ENCODE peak calls at places on chromosomes 4 and X, in six cellular contexts. C, L, Q, V, R and J are unnamed samples.

GRCh38 chrX:129782706-129783105 is 3.0 kb downstream of the SASH3 start:
- DNase-seq in C (no peak), L (no peak), Q (no peak), V (no peak), R (no peak), J (no peak)

GRCh38 chr4:24560770-24561415 is 23.5 kb downstream of the DHX15 start:
- DNase-seq in C (no peak), L (peak; percentile 68), Q (no peak), V (no peak), R (peak; percentile 61), J (no peak)

GRCh38 chr4:82031386-82031785 is 342.4 kb downstream of the HNRNPD start:
- DNase-seq in C (no peak), L (no peak), Q (no peak), V (no peak), R (no peak), J (no peak)

GRCh38 chr4:67366341-67366861 is 178.9 kb downstream of the CENPC start:
- DNase-seq in C (no peak), L (peak; percentile 53), Q (no peak), V (no peak), R (no peak), J (no peak)

GRCh38 chr4:91502365-91502764 is 801.4 kb upstream of the GRID2 start:
- DNase-seq in C (peak; percentile 51), L (peak; percentile 1), Q (no peak), V (no peak), R (no peak), J (no peak)

GRCh38 chr4:184762100-184762499 is 28.2 kb upstream of the CENPU start:
- DNase-seq in C (no peak), L (no peak), Q (no peak), V (no peak), R (no peak), J (no peak)

GRCh38 chr4:4296283-4296846 is 6.3 kb downstream of the ZBTB49 start:
- DNase-seq in C (no peak), L (no peak), Q (no peak), V (no peak), R (no peak), J (no peak)

GRCh38 chr4:74531952-74532794 is 87.2 kb downstream of the AREG start:
- DNase-seq in C (peak; percentile 87), L (peak; percentile 66), Q (peak; percentile 0), V (no peak), R (peak; percentile 89), J (no peak)

GRCh38 chr4:1048781-1049590 is 37.6 kb downstream of the FGFRL1 start:
- DNase-seq in C (no peak), L (no peak), Q (peak; percentile 24), V (no peak), R (no peak), J (no peak)

GRCh38 chr4:173185832-173186545 is 17.4 kb downstream of the GALNT7 start:
- DNase-seq in C (no peak), L (no peak), Q (no peak), V (no peak), R (no peak), J (no peak)

GRCh38 chrX:72057844-72058243 is 73.9 kb downstream of the RTL5 start:
- DNase-seq in C (no peak), L (no peak), Q (no peak), V (no peak), R (no peak), J (no peak)

GRCh38 chr4:39308576-39308975 is 57.6 kb downstream of the RFC1 start:
- DNase-seq in C (no peak), L (peak; percentile 54), Q (no peak), V (no peak), R (no peak), J (no peak)

GRCh38 chrX:27671234-27671633 is 81.1 kb downstream of the DCAF8L2 start:
- DNase-seq in C (no peak), L (no peak), Q (no peak), V (no peak), R (no peak), J (no peak)

GRCh38 chr4:2417196-2417764 is 1.2 kb downstream of the ZFYVE28 start:
- DNase-seq in C (no peak), L (no peak), Q (peak; percentile 78), V (no peak), R (peak; percentile 56), J (no peak)

GRCh38 chr4:159272341-159273125 is 169.7 kb downstream of the RAPGEF2 start:
- DNase-seq in C (no peak), L (peak; percentile 46), Q (no peak), V (no peak), R (peak; percentile 41), J (no peak)

GRCh38 chr4:127143460-127144190 is 489.1 kb upstream of the INTU start:
- DNase-seq in C (peak; percentile 60), L (peak; percentile 92), Q (no peak), V (no peak), R (peak; percentile 52), J (no peak)

GRCh38 chr4:90099795-90100194 is 27.4 kb upstream of the CCSER1 start:
- DNase-seq in C (peak; percentile 70), L (peak; percentile 20), Q (no peak), V (no peak), R (no peak), J (no peak)

GRCh38 chr4:125719987-125720386 is 405.2 kb downstream of the FAT4 start:
- DNase-seq in C (peak; percentile 92), L (peak; percentile 30), Q (no peak), V (no peak), R (no peak), J (no peak)

GRCh38 chr4:98568896-98569663 is 89.3 kb downstream of the TSPAN5 start:
- DNase-seq in C (no peak), L (no peak), Q (no peak), V (no peak), R (peak; percentile 75), J (no peak)

GRCh38 chr4:10096201-10096975 is 20.2 kb downstream of the WDR1 start:
- DNase-seq in C (peak; percentile 99), L (peak; percentile 97), Q (no peak), V (peak; percentile 63), R (peak; percentile 96), J (no peak)

GRCh38 chr4:107654694-107655093 is 65.3 kb downstream of the PAPSS1 start:
- DNase-seq in C (peak; percentile 21), L (peak; percentile 5), Q (no peak), V (no peak), R (no peak), J (no peak)

GRCh38 chr4:7858498-7858897 is 81.2 kb downstream of the AFAP1 start:
- DNase-seq in C (no peak), L (no peak), Q (no peak), V (no peak), R (no peak), J (no peak)

GRCh38 chrX:8288590-8288989 is 117.5 kb upstream of the VCX2 start:
- DNase-seq in C (peak; percentile 77), L (no peak), Q (no peak), V (no peak), R (no peak), J (no peak)

GRCh38 chr4:158259955-158260575 is 49.8 kb downstream of the TMEM144 start:
- DNase-seq in C (peak; percentile 36), L (peak; percentile 12), Q (no peak), V (no peak), R (peak; percentile 44), J (peak; percentile 3)

GRCh38 chrX:45758738-45759397 is 558.2 kb upstream of the DIPK2B start:
- DNase-seq in C (peak; percentile 62), L (peak; percentile 54), Q (no peak), V (no peak), R (peak; percentile 66), J (no peak)

GRCh38 chr4:47031011-47031678 is at the start of gene GABRB1:
- DNase-seq in C (peak; percentile 52), L (peak; percentile 50), Q (peak; percentile 38), V (peak; percentile 70), R (peak; percentile 81), J (peak; percentile 16)

GRCh38 chr4:40471923-40472322 is 136.8 kb downstream of the CHRNA9 start:
- DNase-seq in C (peak; percentile 68), L (peak; percentile 36), Q (no peak), V (no peak), R (no peak), J (no peak)

GRCh38 chrX:42143866-42144592 is 220.7 kb upstream of the CASK start:
- DNase-seq in C (no peak), L (peak; percentile 6), Q (no peak), V (no peak), R (no peak), J (no peak)

GRCh38 chr4:101813604-101814003 is 23.1 kb downstream of the BANK1 start:
- DNase-seq in C (no peak), L (no peak), Q (no peak), V (no peak), R (no peak), J (no peak)

GRCh38 chrX:104141087-104141760 is 15.6 kb downstream of the SLC25A53 start:
- DNase-seq in C (no peak), L (no peak), Q (no peak), V (no peak), R (no peak), J (no peak)

DNA sequence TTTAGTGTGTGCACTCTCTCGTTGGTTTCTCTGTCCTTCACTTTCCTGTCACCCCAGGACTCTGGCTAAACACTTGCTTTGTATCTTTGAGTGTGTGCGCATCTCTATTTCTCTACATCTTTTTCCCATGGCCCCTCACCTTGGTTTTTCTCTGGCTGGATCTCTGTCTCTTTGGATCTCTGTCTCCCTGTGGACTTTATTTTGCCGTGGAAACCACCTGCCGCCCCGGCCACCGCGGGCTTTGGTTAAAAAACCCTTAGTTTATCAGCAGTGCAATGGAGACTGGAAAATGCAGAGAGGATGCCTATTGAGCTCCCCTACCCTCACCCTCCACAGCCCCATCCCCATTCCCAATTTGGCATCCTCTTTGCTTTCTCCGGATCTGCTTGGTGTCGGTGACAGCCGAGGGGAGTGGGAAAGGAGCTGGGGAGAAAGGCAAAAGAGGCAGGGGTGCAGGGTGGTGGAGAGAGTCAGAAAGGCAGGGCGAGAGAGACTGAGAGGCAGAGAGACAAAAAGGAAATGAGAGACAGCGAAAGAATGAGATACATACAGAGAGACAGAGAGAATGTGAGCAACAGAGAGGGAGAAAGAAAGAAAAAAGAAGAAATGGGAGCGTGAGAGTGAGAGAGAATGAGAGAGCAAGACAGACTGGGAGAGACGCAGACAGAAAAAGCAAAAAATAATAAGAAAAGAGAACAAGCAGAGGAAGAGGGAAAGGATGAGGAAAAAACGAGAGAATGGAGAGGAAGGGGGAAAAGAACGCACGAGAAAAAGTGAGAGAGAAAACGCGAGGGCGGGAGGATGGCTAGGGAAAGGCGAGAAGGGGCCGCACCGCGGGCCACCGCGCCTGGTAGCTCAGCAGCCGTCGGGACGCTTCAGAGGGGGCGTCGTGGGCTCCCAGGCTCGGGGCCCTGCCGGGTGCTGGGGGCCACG is 688 bp downstream of the GPR101 start:
- DNase-seq in C (no peak), L (no peak), Q (no peak), V (no peak), R (no peak), J (no peak)
- H3K4me3 ChIP-seq in C (no peak overlapping the region), L (no peak overlapping the region), Q (no peak overlapping the region), V (peak overlapping the region; percentile 12), R (no peak overlapping the region), J (no peak overlapping the region)

GRCh38 chrX:115940888-115941332 is 229.6 kb upstream of the AGTR2 start:
- DNase-seq in C (no peak), L (peak; percentile 15), Q (peak; percentile 78), V (peak; percentile 88), R (no peak), J (no peak)
- H3K4me3 ChIP-seq in C (no peak overlapping the region), L (no peak overlapping the region), Q (peak overlapping the region; percentile 25), V (no peak overlapping the region), R (no peak overlapping the region), J (no peak overlapping the region)

GRCh38 chr4:123811763-123812390 is 415.3 kb downstream of the SPRY1 start:
- DNase-seq in C (no peak), L (no peak), Q (no peak), V (no peak), R (no peak), J (no peak)
- H3K4me3 ChIP-seq in C (no peak overlapping the region), L (no peak overlapping the region), Q (no peak overlapping the region), V (no peak overlapping the region), R (peak overlapping the region; percentile 13), J (no peak overlapping the region)

GRCh38 chr4:19783667-19784223 is 468.0 kb upstream of the SLIT2 start:
- DNase-seq in C (no peak), L (no peak), Q (no peak), V (no peak), R (no peak), J (no peak)
- H3K4me3 ChIP-seq in C (no peak overlapping the region), L (no peak overlapping the region), Q (no peak overlapping the region), V (no peak overlapping the region), R (no peak overlapping the region), J (no peak overlapping the region)